ENCODE peak calls at places on chromosomes 13 and 19, in seven cellular contexts. A, D, C, N, Q, X and W are unnamed samples.

GRCh38 chr13:113837554-113838355 is 26.1 kb downstream of the GAS6 start:
- DNase-seq in A (peak; percentile 52), D (peak; percentile 98), C (no peak), N (peak; percentile 90), Q (peak; percentile 99), X (peak; percentile 87), W (peak; percentile 98)

GRCh38 chr13:34437873-34438272 is 504.2 kb upstream of the NBEA start:
- DNase-seq in A (no peak), D (no peak), C (no peak), N (no peak), Q (no peak), X (no peak), W (no peak)

GRCh38 chr19:1811472-1811894 is 593 bp downstream of the ATP8B3 start:
- DNase-seq in A (peak; percentile 14), D (peak; percentile 24), C (peak; percentile 83), N (peak; percentile 70), Q (peak; percentile 61), X (peak; percentile 78), W (peak; percentile 46)

GRCh38 chr19:6017576-6017975 is 39.6 kb upstream of the RANBP3 start:
- DNase-seq in A (no peak), D (no peak), C (no peak), N (no peak), Q (no peak), X (no peak), W (no peak)

GRCh38 chr13:73598021-73598712 is 536.0 kb downstream of the KLF12 start:
- DNase-seq in A (no peak), D (peak; percentile 7), C (no peak), N (no peak), Q (peak; percentile 75), X (no peak), W (peak; percentile 42)

GRCh38 chr13:89900104-89900760 is 1447.3 kb upstream of the MIR17HG start:
- DNase-seq in A (no peak), D (peak; percentile 5), C (no peak), N (no peak), Q (no peak), X (no peak), W (peak; percentile 0)

GRCh38 chr13:81658598-81659370 is 1317.9 kb upstream of the SPRY2 start:
- DNase-seq in A (no peak), D (no peak), C (no peak), N (no peak), Q (no peak), X (no peak), W (no peak)

GRCh38 chr13:112880221-112880641 is 88.8 kb upstream of the MCF2L start:
- DNase-seq in A (no peak), D (no peak), C (no peak), N (no peak), Q (no peak), X (no peak), W (no peak)

GRCh38 chr19:43595605-43595998 is 332 bp downstream of the IRGQ start:
- DNase-seq in A (no peak), D (no peak), C (no peak), N (no peak), Q (no peak), X (no peak), W (no peak)

GRCh38 chr19:38033658-38034150 is 126.7 kb downstream of the SIPA1L3 start:
- DNase-seq in A (no peak), D (no peak), C (no peak), N (no peak), Q (peak; percentile 82), X (no peak), W (no peak)

GRCh38 chr13:28423010-28423409 is 71.9 kb downstream of the FLT1 start:
- DNase-seq in A (no peak), D (no peak), C (peak; percentile 65), N (no peak), Q (no peak), X (peak; percentile 7), W (no peak)

GRCh38 chr13:29721766-29722165 is 126.3 kb upstream of the SLC7A1 start:
- DNase-seq in A (no peak), D (no peak), C (no peak), N (no peak), Q (no peak), X (no peak), W (no peak)

GRCh38 chr13:76473552-76474134 is 412.6 kb downstream of the KCTD12 start:
- DNase-seq in A (peak; percentile 89), D (peak; percentile 87), C (peak; percentile 52), N (peak; percentile 83), Q (peak; percentile 64), X (peak; percentile 80), W (peak; percentile 89)

GRCh38 chr19:10769533-10770491 is 51.9 kb downstream of the DNM2 start:
- DNase-seq in A (peak; percentile 91), D (peak; percentile 52), C (no peak), N (peak; percentile 51), Q (no peak), X (peak; percentile 83), W (peak; percentile 47)
- TF ChIP-seq CTCF in A (peak; percentile 15), D (peak; percentile 31), C (no peak), N (peak; percentile 62), Q (peak; percentile 41), X (peak; percentile 43), W (peak; percentile 33)

GRCh38 chr19:56841194-56841546 is 644 bp upstream of the PEG3 start:
- DNase-seq in A (no peak), D (no peak), C (no peak), N (no peak), Q (no peak), X (no peak), W (no peak)
- H3K4me3 ChIP-seq in A (no peak overlapping the region), D (no peak overlapping the region), C (no peak overlapping the region), N (no peak overlapping the region), Q (no peak overlapping the region), X (no peak overlapping the region), W (no peak overlapping the region)

DNA sequence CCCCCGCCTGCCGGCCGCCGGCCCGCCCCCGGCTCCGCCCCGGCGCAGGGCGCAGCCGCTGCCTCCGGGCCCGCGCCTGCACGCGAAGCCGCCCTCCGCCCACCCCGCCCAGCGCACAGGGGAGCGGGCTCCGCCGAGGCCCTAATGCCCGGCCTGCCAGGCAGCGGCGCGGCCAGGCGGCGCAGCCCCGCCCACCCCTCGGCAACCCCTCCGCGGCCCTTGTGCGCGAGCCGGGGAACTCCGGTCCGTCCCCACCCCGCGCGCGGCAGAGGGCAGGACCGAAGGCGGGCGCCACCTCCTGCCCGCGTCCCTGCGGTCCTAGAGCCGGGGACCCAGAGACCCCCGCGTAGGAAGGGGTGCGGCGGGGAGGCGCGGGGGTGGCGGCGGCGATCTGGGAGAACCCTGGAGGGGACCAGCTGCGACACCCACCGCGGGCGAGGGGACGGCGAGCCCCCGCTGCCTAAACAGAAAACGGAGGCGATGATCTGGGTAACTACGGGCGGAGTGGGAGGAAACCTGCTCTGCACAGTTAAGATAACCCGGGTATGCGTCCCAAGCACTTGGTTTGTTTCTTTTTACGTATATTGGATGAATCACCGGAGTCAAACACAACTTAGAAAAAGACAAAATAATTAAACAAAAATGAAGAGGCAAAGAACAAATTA is 351 bp upstream of the USP12 start:
- DNase-seq in A (peak; percentile 96), D (peak; percentile 96), C (peak; percentile 64), N (peak; percentile 96), Q (peak; percentile 87), X (peak; percentile 96), W (peak; percentile 89)
- TF ChIP-seq CTCF in A (no peak), D (no peak), C (no peak), N (no peak), Q (no peak), X (peak; percentile 15), W (no peak)

GRCh38 chr19:48867119-48867921 is 1.1 kb downstream of the PLEKHA4 start:
- DNase-seq in A (no peak), D (peak; percentile 52), C (no peak), N (no peak), Q (no peak), X (no peak), W (peak; percentile 61)
- H3K4me3 ChIP-seq in A (no peak overlapping the region), D (peak overlapping the region; percentile 49), C (no peak overlapping the region), N (no peak overlapping the region), Q (peak overlapping the region; percentile 77), X (no peak overlapping the region), W (peak overlapping the region; percentile 78)

DNA sequence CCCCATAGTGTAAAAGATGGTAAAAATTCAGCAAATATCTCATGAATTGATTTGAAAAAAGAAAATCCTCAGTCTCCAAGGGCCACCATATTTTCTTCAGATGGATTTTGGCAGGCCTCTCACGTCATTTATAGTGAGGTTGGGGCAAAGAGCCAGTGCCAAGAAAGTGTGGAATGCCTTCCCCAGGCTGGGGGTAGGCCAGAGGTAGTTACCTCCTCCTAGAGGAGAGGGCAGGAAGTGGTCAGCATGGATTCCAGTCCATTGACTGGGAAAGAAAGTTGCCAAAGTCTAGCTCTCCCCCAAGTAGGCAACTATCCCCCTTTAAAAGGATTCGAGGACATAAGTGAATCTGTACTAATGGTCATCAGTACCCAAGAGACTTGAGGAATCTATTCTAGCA is 68.4 kb upstream of the KCTD4 start:
- DNase-seq in A (no peak), D (peak; percentile 27), C (no peak), N (no peak), Q (peak; percentile 67), X (no peak), W (peak; percentile 13)
- TF ChIP-seq CTCF in A (no peak), D (no peak), C (no peak), N (no peak), Q (no peak), X (no peak), W (peak; percentile 2)